ENCODE peak calls at places on chromosomes 16 and 17, in seven cellular contexts. G, M, Y, Q, T, X and O are unnamed samples.

GRCh38 chr17:15981646-15982580 is 17.6 kb downstream of the ZSWIM7 start:
- DNase-seq in G (no peak), M (no peak), Y (no peak), Q (no peak), T (no peak), X (peak), O (peak)

GRCh38 chr17:68993112-68993511 is 37.9 kb upstream of the ABCA8 start:
- DNase-seq in G (no peak), M (no peak), Y (no peak), Q (no peak), T (no peak), X (peak), O (peak)

GRCh38 chr17:76124582-76125390 is 16.3 kb downstream of the FOXJ1 start:
- DNase-seq in G (no peak), M (peak), Y (no peak), Q (no peak), T (no peak), X (no peak), O (no peak)

GRCh38 chr16:64211306-64211705 is 910.6 kb downstream of the CDH11 start:
- DNase-seq in G (no peak), M (no peak), Y (no peak), Q (no peak), T (no peak), X (no peak), O (peak)

GRCh38 chr17:27569257-27569722 is 61.7 kb upstream of the LGALS9 start:
- DNase-seq in G (no peak), M (peak), Y (no peak), Q (peak), T (no peak), X (no peak), O (peak)

GRCh38 chr17:77253611-77254051 is 112.9 kb downstream of the SEC14L1 start:
- DNase-seq in G (no peak), M (no peak), Y (peak), Q (peak), T (no peak), X (no peak), O (no peak)

GRCh38 chr16:813204-813915 is 12.8 kb upstream of the GNG13 start:
- DNase-seq in G (peak), M (peak), Y (no peak), Q (no peak), T (peak), X (no peak), O (peak)

GRCh38 chr16:2713523-2713922 is 6.5 kb downstream of the PRSS27 start:
- DNase-seq in G (no peak), M (no peak), Y (no peak), Q (no peak), T (no peak), X (no peak), O (no peak)

GRCh38 chr17:2292100-2292499 is 11.5 kb downstream of the SMG6 start:
- DNase-seq in G (no peak), M (peak), Y (no peak), Q (no peak), T (no peak), X (no peak), O (peak)

GRCh38 chr17:38967290-38967738 is at the start of gene FBXO47:
- DNase-seq in G (peak), M (peak), Y (no peak), Q (no peak), T (peak), X (peak), O (peak)

GRCh38 chr17:56629450-56630187 is 36.1 kb downstream of the NOG start:
- DNase-seq in G (no peak), M (peak), Y (no peak), Q (peak), T (peak), X (no peak), O (peak)

GRCh38 chr17:246226-246625 is 64.8 kb upstream of the DOC2B start:
- DNase-seq in G (peak), M (no peak), Y (no peak), Q (no peak), T (no peak), X (no peak), O (no peak)

GRCh38 chr16:48274476-48274875 is 27.1 kb upstream of the ABCC11 start:
- DNase-seq in G (no peak), M (no peak), Y (no peak), Q (no peak), T (no peak), X (no peak), O (no peak)

GRCh38 chr17:73430848-73431247 is 119.0 kb upstream of the CDC42EP4 start:
- DNase-seq in G (no peak), M (no peak), Y (peak), Q (no peak), T (no peak), X (no peak), O (no peak)

GRCh38 chr17:14833201-14833773 is 431.8 kb downstream of the PMP22 start:
- DNase-seq in G (no peak), M (no peak), Y (no peak), Q (peak), T (no peak), X (peak), O (peak)

GRCh38 chr17:45293413-45294211 is 23.2 kb downstream of the MAP3K14 start:
- DNase-seq in G (no peak), M (peak), Y (peak), Q (peak), T (no peak), X (peak), O (peak)

GRCh38 chr17:57872536-57872935 is 22.7 kb upstream of the MRPS23 start:
- DNase-seq in G (no peak), M (no peak), Y (no peak), Q (no peak), T (no peak), X (no peak), O (no peak)

GRCh38 chr16:49747654-49748053 is 108.3 kb downstream of the ZNF423 start:
- DNase-seq in G (no peak), M (no peak), Y (no peak), Q (no peak), T (no peak), X (no peak), O (no peak)

GRCh38 chr17:50195196-50195865 is 6.1 kb downstream of the COL1A1 start:
- DNase-seq in G (no peak), M (no peak), Y (no peak), Q (peak), T (no peak), X (no peak), O (no peak)

GRCh38 chr16:57815987-57816745 is 13.9 kb upstream of the KIFC3 start:
- DNase-seq in G (peak), M (peak), Y (peak), Q (peak), T (no peak), X (peak), O (peak)

GRCh38 chr17:55742272-55743102 is 8.4 kb upstream of the PCTP start:
- DNase-seq in G (no peak), M (no peak), Y (no peak), Q (no peak), T (no peak), X (no peak), O (no peak)

GRCh38 chr16:86118467-86119307 is 219.7 kb downstream of the IRF8 start:
- DNase-seq in G (no peak), M (no peak), Y (no peak), Q (peak), T (no peak), X (no peak), O (no peak)

GRCh38 chr16:11047057-11047456 is 102.7 kb downstream of the CLEC16A start:
- DNase-seq in G (no peak), M (no peak), Y (peak), Q (peak), T (no peak), X (peak), O (peak)

GRCh38 chr16:61195006-61195405 is 841.2 kb downstream of the CDH8 start:
- DNase-seq in G (no peak), M (no peak), Y (no peak), Q (no peak), T (no peak), X (no peak), O (no peak)

GRCh38 chr17:44757045-44757917 is 1.5 kb upstream of the ADAM11 start:
- DNase-seq in G (no peak), M (no peak), Y (no peak), Q (no peak), T (no peak), X (no peak), O (no peak)

GRCh38 chr17:6674586-6674985 is 23.0 kb downstream of the C17orf100 start:
- DNase-seq in G (no peak), M (no peak), Y (no peak), Q (no peak), T (no peak), X (no peak), O (no peak)